ENCODE peak calls at places on chromosomes 16 and 17, in six cellular contexts. One of them, this sample, is unnamed.

GRCh38 chr16:2090819-2091721 is 43.3 kb downstream of the TSC2 start:
- DNase-seq in pancreas: peak
- DNase-seq in LoVo: peak
- DNase-seq in choroid plexus epithelial cell: peak
- DNase-seq in NCI-H187 treated with DMSO at 0.1 percent for 48 hours: peak
- DNase-seq in stimulated activated CD8-positive, alpha-beta memory T cell treated with anti-CD3 and anti-CD28 coated beads, Interleukin-7, amount 100 ng/mL, for 1 hour: no peak
- DNase-seq in this sample: peak

GRCh38 chr17:40799859-40800258 is at the start of gene KRT28:
- DNase-seq in pancreas: no peak
- DNase-seq in LoVo: no peak
- DNase-seq in choroid plexus epithelial cell: no peak
- DNase-seq in NCI-H187 treated with DMSO at 0.1 percent for 48 hours: no peak
- DNase-seq in stimulated activated CD8-positive, alpha-beta memory T cell treated with anti-CD3 and anti-CD28 coated beads, Interleukin-7, amount 100 ng/mL, for 1 hour: no peak
- DNase-seq in this sample: no peak

GRCh38 chr16:54538241-54538640 is 251.7 kb upstream of the IRX3 start:
- DNase-seq in pancreas: no peak
- DNase-seq in LoVo: no peak
- DNase-seq in choroid plexus epithelial cell: peak
- DNase-seq in NCI-H187 treated with DMSO at 0.1 percent for 48 hours: no peak
- DNase-seq in stimulated activated CD8-positive, alpha-beta memory T cell treated with anti-CD3 and anti-CD28 coated beads, Interleukin-7, amount 100 ng/mL, for 1 hour: no peak
- DNase-seq in this sample: peak

GRCh38 chr16:58474296-58474695 is 25.6 kb upstream of the NDRG4 start:
- DNase-seq in pancreas: no peak
- DNase-seq in LoVo: no peak
- DNase-seq in choroid plexus epithelial cell: no peak
- DNase-seq in NCI-H187 treated with DMSO at 0.1 percent for 48 hours: no peak
- DNase-seq in stimulated activated CD8-positive, alpha-beta memory T cell treated with anti-CD3 and anti-CD28 coated beads, Interleukin-7, amount 100 ng/mL, for 1 hour: no peak
- DNase-seq in this sample: no peak

GRCh38 chr16:84042879-84043485 is 387 bp upstream of the SLC38A8 start:
- DNase-seq in pancreas: no peak
- DNase-seq in LoVo: no peak
- DNase-seq in choroid plexus epithelial cell: no peak
- DNase-seq in NCI-H187 treated with DMSO at 0.1 percent for 48 hours: peak
- DNase-seq in stimulated activated CD8-positive, alpha-beta memory T cell treated with anti-CD3 and anti-CD28 coated beads, Interleukin-7, amount 100 ng/mL, for 1 hour: no peak
- DNase-seq in this sample: no peak

GRCh38 chr16:89256651-89257254 is 39.2 kb downstream of the ZNF778 start:
- DNase-seq in pancreas: no peak
- DNase-seq in LoVo: peak
- DNase-seq in choroid plexus epithelial cell: peak
- DNase-seq in NCI-H187 treated with DMSO at 0.1 percent for 48 hours: no peak
- DNase-seq in stimulated activated CD8-positive, alpha-beta memory T cell treated with anti-CD3 and anti-CD28 coated beads, Interleukin-7, amount 100 ng/mL, for 1 hour: peak
- DNase-seq in this sample: peak

GRCh38 chr17:72162569-72162968 is 41.7 kb downstream of the SOX9 start:
- DNase-seq in pancreas: no peak
- DNase-seq in LoVo: no peak
- DNase-seq in choroid plexus epithelial cell: no peak
- DNase-seq in NCI-H187 treated with DMSO at 0.1 percent for 48 hours: no peak
- DNase-seq in stimulated activated CD8-positive, alpha-beta memory T cell treated with anti-CD3 and anti-CD28 coated beads, Interleukin-7, amount 100 ng/mL, for 1 hour: no peak
- DNase-seq in this sample: no peak

GRCh38 chr16:11105038-11105903 is 150.7 kb downstream of the SOCS1 start:
- DNase-seq in pancreas: no peak
- DNase-seq in LoVo: no peak
- DNase-seq in choroid plexus epithelial cell: peak
- DNase-seq in NCI-H187 treated with DMSO at 0.1 percent for 48 hours: peak
- DNase-seq in stimulated activated CD8-positive, alpha-beta memory T cell treated with anti-CD3 and anti-CD28 coated beads, Interleukin-7, amount 100 ng/mL, for 1 hour: no peak
- DNase-seq in this sample: peak

GRCh38 chr16:11016993-11017392 is 72.6 kb downstream of the CLEC16A start:
- DNase-seq in pancreas: no peak
- DNase-seq in LoVo: peak
- DNase-seq in choroid plexus epithelial cell: peak
- DNase-seq in NCI-H187 treated with DMSO at 0.1 percent for 48 hours: no peak
- DNase-seq in stimulated activated CD8-positive, alpha-beta memory T cell treated with anti-CD3 and anti-CD28 coated beads, Interleukin-7, amount 100 ng/mL, for 1 hour: peak
- DNase-seq in this sample: peak

GRCh38 chr16:68605746-68606145 is 39.4 kb upstream of the CDH3 start:
- DNase-seq in pancreas: no peak
- DNase-seq in LoVo: no peak
- DNase-seq in choroid plexus epithelial cell: peak
- DNase-seq in NCI-H187 treated with DMSO at 0.1 percent for 48 hours: no peak
- DNase-seq in stimulated activated CD8-positive, alpha-beta memory T cell treated with anti-CD3 and anti-CD28 coated beads, Interleukin-7, amount 100 ng/mL, for 1 hour: no peak
- DNase-seq in this sample: peak

GRCh38 chr17:79633937-79634813 is 23.3 kb upstream of the RBFOX3 start:
- DNase-seq in pancreas: no peak
- DNase-seq in LoVo: no peak
- DNase-seq in choroid plexus epithelial cell: no peak
- DNase-seq in NCI-H187 treated with DMSO at 0.1 percent for 48 hours: no peak
- DNase-seq in stimulated activated CD8-positive, alpha-beta memory T cell treated with anti-CD3 and anti-CD28 coated beads, Interleukin-7, amount 100 ng/mL, for 1 hour: no peak
- DNase-seq in this sample: no peak

This sample was measured in astrocyte of the hippocampus.